ENCODE peak calls at places on chromosomes 1 and 21, in seven cellular contexts. T is B cell, N is upper lobe of right lung, Q is T-helper 1 cell, Z is brain microvascular endothelial cell, C is GDM1, D is lower lobe of right lung. P is an unnamed sample.

GRCh38 chr1:1680912-1681273 is 11.7 kb downstream of the SLC35E2B start:
- DNase-seq in T (no peak), N (no peak), Q (no peak), Z (peak), C (no peak), D (peak), P (no peak)

GRCh38 chr1:244291171-244291866 is 160.4 kb downstream of the ADSS2 start:
- DNase-seq in T (no peak), N (no peak), Q (no peak), Z (no peak), C (no peak), D (no peak), P (no peak)

GRCh38 chr1:175394739-175395138 is 202.2 kb upstream of the KIAA0040 start:
- DNase-seq in T (no peak), N (no peak), Q (no peak), Z (no peak), C (no peak), D (no peak), P (no peak)

GRCh38 chr1:53733975-53734649 is 4.9 kb downstream of the GLIS1 start:
- DNase-seq in T (no peak), N (no peak), Q (no peak), Z (peak), C (no peak), D (no peak), P (no peak)

GRCh38 chr1:227907439-227908015 is 40.2 kb downstream of the WNT9A start:
- DNase-seq in T (no peak), N (no peak), Q (no peak), Z (no peak), C (no peak), D (no peak), P (no peak)

GRCh38 chr1:207276465-207276864 is 45.0 kb upstream of the CD55 start:
- DNase-seq in T (no peak), N (no peak), Q (no peak), Z (no peak), C (no peak), D (no peak), P (no peak)

GRCh38 chr21:25878334-25878733 is 143.6 kb downstream of the GABPA start:
- DNase-seq in T (no peak), N (no peak), Q (no peak), Z (peak), C (no peak), D (no peak), P (no peak)

GRCh38 chr1:172352435-172352834 is 68.0 kb upstream of the C1orf105 start:
- DNase-seq in T (no peak), N (no peak), Q (no peak), Z (no peak), C (no peak), D (no peak), P (no peak)

GRCh38 chr1:41349361-41350054 is 11.7 kb upstream of the FOXO6 start:
- DNase-seq in T (no peak), N (peak), Q (no peak), Z (no peak), C (no peak), D (no peak), P (no peak)

GRCh38 chr1:18049228-18049627 is 58.4 kb upstream of the IGSF21 start:
- DNase-seq in T (no peak), N (no peak), Q (no peak), Z (no peak), C (no peak), D (no peak), P (no peak)

GRCh38 chr1:116261227-116261626 is 111.8 kb upstream of the ATP1A1 start:
- DNase-seq in T (no peak), N (no peak), Q (no peak), Z (no peak), C (no peak), D (no peak), P (no peak)

P was measured in NK-92 treated with Interleukin-12 subunit alpha and Interleukin-12 subunit beta, amount 100 ng/mL, for 24 hours.